ENCODE peak calls at places on chromosome 14, in five cellular contexts. One of them, this sample, is unnamed.

GRCh38 chr14:43665570-43666267 is 841.4 kb downstream of the FSCB start:
- DNase-seq in NCI-H2081: no peak
- DNase-seq in left cardiac atrium: no peak
- DNase-seq in stimulated activated CD4-positive, alpha-beta T cell treated with anti-CD3 and anti-CD28 coated beads, Interleukin-2, amount 100 ng/mL, for 24 hours: no peak
- DNase-seq in GDM1: no peak
- DNase-seq in this sample: no peak

GRCh38 chr14:78606111-78606510 is 435.9 kb downstream of the NRXN3 start:
- DNase-seq in GDM1: no peak
- DNase-seq in stimulated activated CD4-positive, alpha-beta T cell treated with anti-CD3 and anti-CD28 coated beads, Interleukin-2, amount 100 ng/mL, for 24 hours: no peak
- DNase-seq in left cardiac atrium: no peak
- DNase-seq in NCI-H2081: no peak
- DNase-seq in this sample: no peak

GRCh38 chr14:63155511-63156189 is 48.6 kb upstream of the RHOJ start:
- DNase-seq in NCI-H2081: no peak
- DNase-seq in stimulated activated CD4-positive, alpha-beta T cell treated with anti-CD3 and anti-CD28 coated beads, Interleukin-2, amount 100 ng/mL, for 24 hours: no peak
- DNase-seq in GDM1: no peak
- DNase-seq in left cardiac atrium: no peak
- DNase-seq in this sample: no peak

GRCh38 chr14:54650331-54651017 is 83.5 kb downstream of the SAMD4A start:
- DNase-seq in GDM1: peak
- DNase-seq in stimulated activated CD4-positive, alpha-beta T cell treated with anti-CD3 and anti-CD28 coated beads, Interleukin-2, amount 100 ng/mL, for 24 hours: no peak
- DNase-seq in NCI-H2081: no peak
- DNase-seq in left cardiac atrium: no peak
- DNase-seq in this sample: no peak

GRCh38 chr14:43105305-43105704 is 1401.8 kb downstream of the FSCB start:
- DNase-seq in left cardiac atrium: no peak
- DNase-seq in stimulated activated CD4-positive, alpha-beta T cell treated with anti-CD3 and anti-CD28 coated beads, Interleukin-2, amount 100 ng/mL, for 24 hours: no peak
- DNase-seq in GDM1: no peak
- DNase-seq in NCI-H2081: no peak
- DNase-seq in this sample: no peak

GRCh38 chr14:35229495-35230089 is 62.6 kb upstream of the PSMA6 start:
- DNase-seq in GDM1: no peak
- DNase-seq in NCI-H2081: no peak
- DNase-seq in stimulated activated CD4-positive, alpha-beta T cell treated with anti-CD3 and anti-CD28 coated beads, Interleukin-2, amount 100 ng/mL, for 24 hours: no peak
- DNase-seq in left cardiac atrium: no peak
- DNase-seq in this sample: no peak

GRCh38 chr14:39673141-39674133 is 241.2 kb upstream of the FBXO33 start:
- DNase-seq in left cardiac atrium: no peak
- DNase-seq in stimulated activated CD4-positive, alpha-beta T cell treated with anti-CD3 and anti-CD28 coated beads, Interleukin-2, amount 100 ng/mL, for 24 hours: no peak
- DNase-seq in NCI-H2081: no peak
- DNase-seq in GDM1: no peak
- DNase-seq in this sample: no peak

GRCh38 chr14:34835312-34835711 is 39.8 kb downstream of the BAZ1A start:
- DNase-seq in GDM1: no peak
- DNase-seq in stimulated activated CD4-positive, alpha-beta T cell treated with anti-CD3 and anti-CD28 coated beads, Interleukin-2, amount 100 ng/mL, for 24 hours: no peak
- DNase-seq in NCI-H2081: no peak
- DNase-seq in left cardiac atrium: no peak
- DNase-seq in this sample: no peak

GRCh38 chr14:21041676-21042433 is at the start of gene RNASE7:
- DNase-seq in NCI-H2081: no peak
- DNase-seq in GDM1: no peak
- DNase-seq in left cardiac atrium: no peak
- DNase-seq in stimulated activated CD4-positive, alpha-beta T cell treated with anti-CD3 and anti-CD28 coated beads, Interleukin-2, amount 100 ng/mL, for 24 hours: no peak
- DNase-seq in this sample: no peak

GRCh38 chr14:61119006-61119405 is 138.0 kb downstream of the SLC38A6 start:
- DNase-seq in NCI-H2081: no peak
- DNase-seq in left cardiac atrium: no peak
- DNase-seq in GDM1: no peak
- DNase-seq in stimulated activated CD4-positive, alpha-beta T cell treated with anti-CD3 and anti-CD28 coated beads, Interleukin-2, amount 100 ng/mL, for 24 hours: no peak
- DNase-seq in this sample: no peak

GRCh38 chr14:81400202-81400678 is at the start of gene STON2:
- DNase-seq in GDM1: peak
- DNase-seq in stimulated activated CD4-positive, alpha-beta T cell treated with anti-CD3 and anti-CD28 coated beads, Interleukin-2, amount 100 ng/mL, for 24 hours: no peak
- DNase-seq in NCI-H2081: peak
- DNase-seq in left cardiac atrium: no peak
- DNase-seq in this sample: no peak

GRCh38 chr14:39232554-39233415 is 930 bp upstream of the MIA2 start:
- DNase-seq in stimulated activated CD4-positive, alpha-beta T cell treated with anti-CD3 and anti-CD28 coated beads, Interleukin-2, amount 100 ng/mL, for 24 hours: no peak
- DNase-seq in GDM1: no peak
- DNase-seq in left cardiac atrium: no peak
- DNase-seq in NCI-H2081: no peak
- DNase-seq in this sample: no peak

GRCh38 chr14:38705220-38705619 is 397.8 kb downstream of the SEC23A start:
- DNase-seq in NCI-H2081: no peak
- DNase-seq in GDM1: no peak
- DNase-seq in left cardiac atrium: no peak
- DNase-seq in stimulated activated CD4-positive, alpha-beta T cell treated with anti-CD3 and anti-CD28 coated beads, Interleukin-2, amount 100 ng/mL, for 24 hours: no peak
- DNase-seq in this sample: no peak

GRCh38 chr14:95697764-95698163 is 11.5 kb downstream of the TCL1B start:
- DNase-seq in GDM1: no peak
- DNase-seq in stimulated activated CD4-positive, alpha-beta T cell treated with anti-CD3 and anti-CD28 coated beads, Interleukin-2, amount 100 ng/mL, for 24 hours: no peak
- DNase-seq in left cardiac atrium: no peak
- DNase-seq in NCI-H2081: no peak
- DNase-seq in this sample: no peak

GRCh38 chr14:20195911-20196310 is 5.2 kb downstream of the OR11G2 start:
- DNase-seq in NCI-H2081: no peak
- DNase-seq in stimulated activated CD4-positive, alpha-beta T cell treated with anti-CD3 and anti-CD28 coated beads, Interleukin-2, amount 100 ng/mL, for 24 hours: no peak
- DNase-seq in GDM1: no peak
- DNase-seq in left cardiac atrium: no peak
- DNase-seq in this sample: no peak

GRCh38 chr14:81953419-81953818 is 419.8 kb upstream of the SEL1L start:
- DNase-seq in NCI-H2081: no peak
- DNase-seq in stimulated activated CD4-positive, alpha-beta T cell treated with anti-CD3 and anti-CD28 coated beads, Interleukin-2, amount 100 ng/mL, for 24 hours: no peak
- DNase-seq in left cardiac atrium: no peak
- DNase-seq in GDM1: no peak
- DNase-seq in this sample: no peak

GRCh38 chr14:55780156-55780946 is 200.3 kb downstream of the KTN1 start:
- DNase-seq in left cardiac atrium: peak
- DNase-seq in NCI-H2081: no peak
- DNase-seq in stimulated activated CD4-positive, alpha-beta T cell treated with anti-CD3 and anti-CD28 coated beads, Interleukin-2, amount 100 ng/mL, for 24 hours: no peak
- DNase-seq in GDM1: no peak
- DNase-seq in this sample: no peak

GRCh38 chr14:66284346-66284745 is 201.8 kb upstream of the CCDC196 start:
- DNase-seq in stimulated activated CD4-positive, alpha-beta T cell treated with anti-CD3 and anti-CD28 coated beads, Interleukin-2, amount 100 ng/mL, for 24 hours: no peak
- DNase-seq in NCI-H2081: no peak
- DNase-seq in GDM1: no peak
- DNase-seq in left cardiac atrium: no peak
- DNase-seq in this sample: no peak

GRCh38 chr14:95282354-95282985 is 37.2 kb downstream of the CLMN start:
- DNase-seq in stimulated activated CD4-positive, alpha-beta T cell treated with anti-CD3 and anti-CD28 coated beads, Interleukin-2, amount 100 ng/mL, for 24 hours: no peak
- DNase-seq in left cardiac atrium: no peak
- DNase-seq in NCI-H2081: no peak
- DNase-seq in GDM1: no peak
- DNase-seq in this sample: no peak

GRCh38 chr14:95998656-95999055 is 40.5 kb upstream of the C14orf132 start:
- DNase-seq in GDM1: no peak
- DNase-seq in NCI-H2081: peak
- DNase-seq in stimulated activated CD4-positive, alpha-beta T cell treated with anti-CD3 and anti-CD28 coated beads, Interleukin-2, amount 100 ng/mL, for 24 hours: no peak
- DNase-seq in left cardiac atrium: no peak
- DNase-seq in this sample: no peak

GRCh38 chr14:53951661-53952265 is 4.9 kb downstream of the BMP4 start:
- DNase-seq in NCI-H2081: no peak
- DNase-seq in left cardiac atrium: no peak
- DNase-seq in GDM1: no peak
- DNase-seq in stimulated activated CD4-positive, alpha-beta T cell treated with anti-CD3 and anti-CD28 coated beads, Interleukin-2, amount 100 ng/mL, for 24 hours: no peak
- DNase-seq in this sample: no peak

GRCh38 chr14:32576088-32576795 is 247.1 kb downstream of the AKAP6 start:
- DNase-seq in left cardiac atrium: peak
- DNase-seq in NCI-H2081: peak
- DNase-seq in stimulated activated CD4-positive, alpha-beta T cell treated with anti-CD3 and anti-CD28 coated beads, Interleukin-2, amount 100 ng/mL, for 24 hours: peak
- DNase-seq in GDM1: no peak
- DNase-seq in this sample: peak

GRCh38 chr14:105470812-105471771 is 3.5 kb upstream of the CRIP2 start:
- DNase-seq in stimulated activated CD4-positive, alpha-beta T cell treated with anti-CD3 and anti-CD28 coated beads, Interleukin-2, amount 100 ng/mL, for 24 hours: no peak
- DNase-seq in GDM1: no peak
- DNase-seq in NCI-H2081: peak
- DNase-seq in left cardiac atrium: peak
- DNase-seq in this sample: no peak